ENCODE peak calls at places on chromosomes 13 and 19, in five cellular contexts. One of them, this sample, is unnamed.

GRCh38 chr19:7673995-7674667 is 2.8 kb upstream of the MCEMP1 start:
- DNase-seq in NCI-H1092: no peak
- DNase-seq in stimulated activated CD4-positive, alpha-beta T cell treated with anti-CD3 and anti-CD28 coated beads, Interleukin-15, amount 100 ng/mL, for 48 hours: no peak
- DNase-seq in SHP77: peak; percentile 42
- DNase-seq in stomach: peak; percentile 70
- DNase-seq in this sample: no peak

GRCh38 chr13:21051675-21052074 is 9.7 kb downstream of the LATS2 start:
- DNase-seq in NCI-H1092: no peak
- DNase-seq in stimulated activated CD4-positive, alpha-beta T cell treated with anti-CD3 and anti-CD28 coated beads, Interleukin-15, amount 100 ng/mL, for 48 hours: no peak
- DNase-seq in SHP77: no peak
- DNase-seq in stomach: no peak
- DNase-seq in this sample: no peak

GRCh38 chr19:56837004-56837403 is 3.5 kb downstream of the PEG3 start:
- DNase-seq in NCI-H1092: no peak
- DNase-seq in stimulated activated CD4-positive, alpha-beta T cell treated with anti-CD3 and anti-CD28 coated beads, Interleukin-15, amount 100 ng/mL, for 48 hours: no peak
- DNase-seq in SHP77: no peak
- DNase-seq in stomach: no peak
- DNase-seq in this sample: no peak

GRCh38 chr13:94217370-94217769 is 262.1 kb downstream of the DCT start:
- DNase-seq in NCI-H1092: no peak
- DNase-seq in stimulated activated CD4-positive, alpha-beta T cell treated with anti-CD3 and anti-CD28 coated beads, Interleukin-15, amount 100 ng/mL, for 48 hours: no peak
- DNase-seq in SHP77: no peak
- DNase-seq in stomach: no peak
- DNase-seq in this sample: no peak

GRCh38 chr19:41192574-41193419 is at the start of gene CYP2S1:
- DNase-seq in NCI-H1092: no peak
- DNase-seq in stimulated activated CD4-positive, alpha-beta T cell treated with anti-CD3 and anti-CD28 coated beads, Interleukin-15, amount 100 ng/mL, for 48 hours: no peak
- DNase-seq in SHP77: no peak
- DNase-seq in stomach: peak; percentile 72
- DNase-seq in this sample: no peak

GRCh38 chr19:2154587-2155075 is 3.3 kb upstream of the AP3D1 start:
- DNase-seq in NCI-H1092: no peak
- DNase-seq in stimulated activated CD4-positive, alpha-beta T cell treated with anti-CD3 and anti-CD28 coated beads, Interleukin-15, amount 100 ng/mL, for 48 hours: no peak
- DNase-seq in SHP77: no peak
- DNase-seq in stomach: no peak
- DNase-seq in this sample: no peak

GRCh38 chr19:50205681-50206138 is 2.3 kb downstream of the MYH14 start:
- DNase-seq in NCI-H1092: no peak
- DNase-seq in stimulated activated CD4-positive, alpha-beta T cell treated with anti-CD3 and anti-CD28 coated beads, Interleukin-15, amount 100 ng/mL, for 48 hours: no peak
- DNase-seq in SHP77: no peak
- DNase-seq in stomach: peak; percentile 85
- DNase-seq in this sample: peak; percentile 78

GRCh38 chr13:111659842-111660241 is 339.4 kb downstream of the TEX29 start:
- DNase-seq in NCI-H1092: no peak
- DNase-seq in stimulated activated CD4-positive, alpha-beta T cell treated with anti-CD3 and anti-CD28 coated beads, Interleukin-15, amount 100 ng/mL, for 48 hours: no peak
- DNase-seq in SHP77: no peak
- DNase-seq in stomach: no peak
- DNase-seq in this sample: no peak